ENCODE peak calls at places on chromosome 22, in five cellular contexts. Q is PC-3, U is GM23248, B is hepatocyte, D is GM23338. Z is an unnamed sample.

GRCh38 chr22:43441751-43442150 is 29.9 kb downstream of the MPPED1 start:
- DNase-seq in Q (no peak), U (no peak), B (no peak), D (no peak), Z (no peak)

GRCh38 chr22:21646608-21647590 is 4.8 kb downstream of the SDF2L1 start:
- DNase-seq in Q (peak), U (peak), B (peak), D (peak), Z (peak)

GRCh38 chr22:27260087-27260730 is 541.3 kb downstream of the MN1 start:
- DNase-seq in Q (no peak), U (no peak), B (no peak), D (peak), Z (no peak)

GRCh38 chr22:40922484-40923303 is 28.5 kb upstream of the RBX1 start:
- DNase-seq in Q (peak), U (peak), B (peak), D (peak), Z (peak)

GRCh38 chr22:17694193-17694592 is 55.6 kb downstream of the BCL2L13 start:
- DNase-seq in Q (no peak), U (no peak), B (no peak), D (no peak), Z (no peak)

GRCh38 chr22:45672564-45673481 is 1.2 kb downstream of the ATXN10 start:
- DNase-seq in Q (no peak), U (no peak), B (no peak), D (no peak), Z (peak)

GRCh38 chr22:48972979-48973693 is 854.5 kb downstream of the BRD1 start:
- DNase-seq in Q (no peak), U (no peak), B (no peak), D (no peak), Z (no peak)

GRCh38 chr22:35705141-35705540 is 12.5 kb upstream of the APOL5 start:
- DNase-seq in Q (peak), U (peak), B (no peak), D (no peak), Z (no peak)

GRCh38 chr22:49203863-49204598 is 623.6 kb downstream of the BRD1 start:
- DNase-seq in Q (no peak), U (no peak), B (no peak), D (no peak), Z (no peak)

GRCh38 chr22:34278121-34278520 is 357.8 kb upstream of the LARGE1 start:
- DNase-seq in Q (no peak), U (no peak), B (no peak), D (no peak), Z (no peak)

GRCh38 chr22:44661070-44661469 is 40.9 kb upstream of the PRR5 start:
- DNase-seq in Q (no peak), U (peak), B (peak), D (peak), Z (no peak)

GRCh38 chr22:44661659-44662569 is 40.1 kb upstream of the PRR5 start:
- DNase-seq in Q (no peak), U (no peak), B (no peak), D (no peak), Z (no peak)

GRCh38 chr22:44659140-44659539 is 42.9 kb upstream of the PRR5 start:
- DNase-seq in Q (no peak), U (peak), B (peak), D (no peak), Z (no peak)

GRCh38 chr22:44660051-44660830 is 41.8 kb upstream of the PRR5 start:
- DNase-seq in Q (no peak), U (no peak), B (no peak), D (no peak), Z (no peak)

DNA sequence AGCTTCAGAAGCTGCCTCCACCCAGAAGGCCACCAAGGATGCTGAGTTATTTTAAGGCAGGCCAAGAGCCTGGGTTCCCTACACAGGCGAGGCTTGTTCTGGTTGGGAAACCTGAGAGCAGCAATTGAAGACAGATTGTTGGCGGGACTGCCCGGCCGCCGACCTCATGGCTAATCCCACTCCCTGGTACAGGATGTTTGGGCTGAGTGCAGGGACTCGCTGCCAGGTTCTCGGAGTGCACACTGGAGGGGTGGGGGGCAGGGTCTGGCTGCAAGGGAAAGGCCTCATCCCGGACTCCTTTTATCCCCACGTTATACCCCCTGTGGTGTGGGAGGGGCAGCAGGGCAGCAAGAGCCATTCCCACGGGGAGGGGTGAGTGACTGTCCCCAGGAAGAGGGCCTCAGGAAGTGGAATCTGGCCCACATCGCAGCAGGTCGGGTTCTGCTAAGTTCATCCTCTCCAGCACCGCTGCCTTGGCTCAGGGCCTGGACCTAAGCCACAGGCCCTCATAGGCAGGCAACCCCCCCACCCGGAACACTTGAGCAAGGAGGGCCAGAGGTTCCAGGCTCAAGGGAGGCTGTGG is 43.5 kb upstream of the PRR5 start:
- DNase-seq in Q (no peak), U (peak), B (peak), D (no peak), Z (no peak)
- TF ChIP-seq EZH2phosphoT487 in Q (no peak), U (no peak), B (no peak), D (no peak), Z (no peak)

GRCh38 chr22:32206774-32207758 is 2.2 kb upstream of the RFPL2 start:
- DNase-seq in Q (peak), U (peak), B (peak), D (peak), Z (peak)
- TF ChIP-seq EZH2phosphoT487 in Q (no peak), U (no peak), B (no peak), D (no peak), Z (no peak)

GRCh38 chr22:20056696-20057386 is 23.2 kb upstream of the DGCR8 start:
- DNase-seq in Q (no peak), U (no peak), B (no peak), D (no peak), Z (no peak)
- TF ChIP-seq EZH2phosphoT487 in Q (no peak), U (no peak), B (no peak), D (no peak), Z (no peak)

DNA sequence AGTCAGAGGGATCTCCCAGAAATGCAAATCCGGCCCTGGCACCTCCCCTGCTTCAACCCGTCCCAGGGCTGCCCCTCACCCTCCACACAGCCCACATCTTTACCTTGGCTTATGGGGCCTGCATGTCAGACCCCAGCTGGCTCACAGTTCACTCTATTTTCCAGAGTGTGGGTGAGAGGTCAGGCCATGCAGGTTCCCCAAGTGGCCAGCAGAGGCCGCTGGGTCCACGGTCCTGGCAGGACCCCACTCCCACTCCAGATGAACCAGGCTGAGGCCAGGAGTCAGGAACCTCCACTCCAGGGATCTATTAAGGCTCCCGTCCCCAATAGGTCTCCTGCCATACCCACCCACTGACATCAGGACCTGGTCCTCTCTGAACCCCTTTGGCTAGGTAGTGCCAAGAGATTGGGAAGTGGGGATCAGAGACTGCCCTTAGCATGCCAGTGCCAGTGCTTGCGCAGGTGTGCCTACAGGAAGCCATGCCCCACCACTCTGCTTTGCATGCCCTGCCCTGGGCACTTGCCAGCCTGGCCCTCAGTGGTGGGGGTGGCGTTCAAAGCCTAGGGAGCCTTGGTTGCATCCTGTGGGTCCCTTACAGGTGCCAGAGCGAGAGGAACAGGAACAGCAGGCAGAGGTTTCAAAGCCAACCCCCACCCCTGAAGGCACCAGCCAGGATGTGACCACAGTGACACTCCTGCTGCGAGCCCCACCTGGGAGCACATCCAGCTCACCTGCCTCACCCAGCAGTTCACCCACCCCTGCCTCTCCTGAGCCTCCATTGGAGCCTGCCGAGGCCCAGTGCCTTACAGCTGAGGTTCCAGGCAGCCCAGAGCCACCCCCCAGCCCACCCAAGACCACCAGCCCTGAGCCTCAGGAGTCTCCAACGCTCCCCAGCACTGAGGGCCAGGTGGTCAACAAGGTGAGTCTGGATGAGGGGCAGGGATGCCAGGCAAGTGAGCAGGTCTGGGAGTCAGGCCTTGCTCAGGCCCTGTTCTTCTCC is 8.3 kb downstream of the SMTN start:
- DNase-seq in Q (no peak), U (peak), B (peak), D (peak), Z (peak)
- TF ChIP-seq EZH2phosphoT487 in Q (no peak), U (no peak), B (no peak), D (no peak), Z (no peak)

GRCh38 chr22:37059876-37060449 is 8.4 kb downstream of the KCTD17 start:
- DNase-seq in Q (no peak), U (no peak), B (no peak), D (no peak), Z (no peak)

GRCh38 chr22:37062657-37063381 is 11.3 kb downstream of the KCTD17 start:
- DNase-seq in Q (no peak), U (no peak), B (no peak), D (peak), Z (no peak)

GRCh38 chr22:37062366-37062655 is 10.8 kb downstream of the KCTD17 start:
- DNase-seq in Q (no peak), U (no peak), B (no peak), D (no peak), Z (no peak)

GRCh38 chr22:37061611-37062365 is 10.2 kb downstream of the KCTD17 start:
- DNase-seq in Q (no peak), U (no peak), B (no peak), D (no peak), Z (no peak)

DNA sequence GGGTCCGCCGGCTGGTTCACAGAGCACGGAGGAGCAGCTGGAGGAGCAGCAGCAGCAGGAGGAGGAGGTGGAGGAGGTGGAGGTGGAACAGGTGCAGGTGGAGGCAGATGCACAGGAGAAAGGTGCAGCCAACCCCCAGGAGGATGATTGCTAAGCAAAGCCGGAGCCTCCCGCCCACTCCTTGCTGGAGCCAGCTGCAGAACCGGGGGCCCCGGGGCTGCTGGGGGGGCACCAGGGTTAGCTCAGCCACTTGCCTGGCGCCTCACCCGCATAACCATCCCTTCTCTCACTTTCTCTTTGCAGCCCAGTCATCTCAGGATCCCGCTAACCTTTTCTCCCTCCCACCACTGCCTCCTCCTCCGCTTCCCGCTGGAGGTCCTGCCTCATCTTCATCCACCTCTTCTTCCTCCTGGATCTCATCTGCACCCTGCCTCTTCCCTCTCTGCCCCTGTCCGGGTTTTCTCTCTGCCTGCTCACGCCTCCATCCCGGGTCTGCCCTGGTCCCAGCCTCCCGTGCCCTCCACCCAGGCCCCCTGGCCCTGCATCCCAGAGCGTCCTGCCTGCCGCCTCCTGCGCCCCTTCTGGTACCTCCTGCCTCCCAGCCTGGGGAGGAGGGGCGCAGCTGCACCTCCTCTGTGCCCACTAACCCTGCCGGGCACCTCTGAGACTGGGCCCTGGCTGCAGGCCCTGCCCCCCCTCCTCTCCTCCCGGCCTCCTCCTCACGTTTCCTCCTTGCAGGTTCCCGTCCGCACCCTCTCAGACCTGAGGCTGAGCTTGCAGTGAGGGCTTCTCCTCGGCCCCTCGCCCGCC is 9.5 kb downstream of the KCTD17 start:
- DNase-seq in Q (no peak), U (no peak), B (no peak), D (no peak), Z (no peak)
- TF ChIP-seq EZH2phosphoT487 in Q (no peak), U (no peak), B (no peak), D (no peak), Z (no peak)

DNA sequence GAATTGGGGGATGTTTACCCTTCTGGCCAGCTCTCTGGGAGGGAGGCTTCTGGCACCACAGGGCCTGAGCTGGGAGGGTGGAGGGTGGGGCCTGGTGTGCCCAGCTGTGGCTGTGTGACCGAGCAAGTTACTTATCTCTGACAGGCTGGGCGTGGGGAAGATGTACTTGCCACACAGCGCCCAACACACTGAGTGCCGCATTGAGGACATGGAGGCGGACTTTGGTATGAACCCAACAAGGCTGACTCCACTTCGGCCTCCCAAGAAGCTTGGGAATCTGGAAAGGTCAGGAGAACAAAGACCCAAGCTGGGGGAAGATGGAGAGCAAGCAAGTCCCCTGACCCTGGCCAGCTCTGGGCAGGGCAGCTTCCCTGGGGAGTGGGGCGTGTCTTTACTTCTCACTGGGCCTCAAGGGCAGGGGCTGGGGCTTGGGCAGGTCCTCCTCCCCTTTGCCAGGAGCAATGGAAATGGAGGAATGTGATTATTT is 2.4 kb upstream of the MGAT3 start:
- DNase-seq in Q (no peak), U (no peak), B (no peak), D (no peak), Z (no peak)
- TF ChIP-seq EZH2phosphoT487 in Q (no peak), U (no peak), B (no peak), D (no peak), Z (no peak)

GRCh38 chr22:28819253-28820096 is 19.1 kb upstream of the XBP1 start:
- DNase-seq in Q (peak), U (no peak), B (peak), D (no peak), Z (peak)
- TF ChIP-seq EZH2phosphoT487 in Q (no peak), U (no peak), B (no peak), D (no peak), Z (no peak)

DNA sequence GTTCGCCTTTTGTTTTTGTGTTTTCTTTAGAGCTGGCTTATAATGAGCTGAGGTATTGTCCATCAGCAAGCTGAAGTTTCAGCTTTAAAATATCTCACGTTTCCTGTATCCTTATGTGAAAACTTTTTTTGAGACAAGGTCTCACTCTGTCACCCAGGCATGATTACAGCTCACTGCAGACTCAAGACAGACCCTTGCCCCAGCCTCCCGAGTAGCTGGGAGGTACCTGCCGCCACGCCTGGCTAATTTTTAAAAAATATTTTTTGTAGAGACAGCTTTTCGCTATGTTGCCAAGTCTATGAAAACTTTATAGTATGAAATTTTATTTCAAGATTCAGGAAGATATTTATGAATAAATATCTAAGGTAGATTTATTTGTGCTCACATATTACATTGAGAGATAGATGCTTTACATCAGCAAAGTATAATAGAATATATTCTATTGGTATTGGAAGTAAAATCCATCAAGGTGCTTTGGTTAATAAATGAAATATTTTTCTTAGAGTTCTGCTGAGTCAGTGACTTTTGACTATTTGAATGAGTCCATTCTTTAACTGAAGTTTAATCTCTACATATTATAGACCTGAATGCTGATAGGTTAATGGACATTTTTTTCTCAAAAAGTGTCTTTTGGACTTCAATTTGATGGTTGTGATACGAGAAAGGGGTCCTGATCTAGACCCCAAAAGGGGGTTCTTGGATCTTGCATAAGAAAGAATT is 10.2 kb downstream of the KREMEN1 start:
- DNase-seq in Q (no peak), U (no peak), B (no peak), D (no peak), Z (no peak)
- TF ChIP-seq EZH2phosphoT487 in Q (no peak), U (no peak), B (no peak), D (no peak), Z (no peak)

DNA sequence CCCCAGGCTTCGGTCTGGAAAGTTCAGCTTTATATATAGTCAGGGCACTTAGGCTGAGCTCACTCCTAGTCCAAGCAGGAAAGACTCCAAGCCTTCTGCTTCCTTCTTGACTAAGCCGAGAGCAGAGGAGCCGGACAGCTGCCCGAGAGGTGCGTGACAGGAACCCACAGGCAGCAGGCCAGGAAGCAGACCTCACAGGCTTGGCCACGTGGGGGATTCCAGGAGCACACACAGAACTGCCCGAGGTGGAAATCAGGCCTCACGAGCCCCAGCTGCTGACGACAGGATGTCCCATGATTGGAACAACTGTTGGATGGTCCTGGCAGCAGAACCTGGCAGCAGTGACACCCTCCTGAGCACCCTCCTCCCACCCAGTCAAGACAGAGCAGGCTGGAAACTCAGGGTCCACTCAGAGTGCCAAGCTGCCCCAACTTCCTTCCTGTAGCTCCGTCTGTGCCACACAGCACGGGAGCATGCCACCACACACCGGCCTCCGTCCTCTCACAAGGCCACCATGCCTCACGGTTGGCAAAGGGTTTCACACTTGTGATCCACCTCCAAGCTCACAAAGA is 5.4 kb downstream of the PLA2G6 start:
- DNase-seq in Q (no peak), U (peak), B (peak), D (no peak), Z (no peak)
- TF ChIP-seq EZH2phosphoT487 in Q (no peak), U (no peak), B (no peak), D (no peak), Z (no peak)

GRCh38 chr22:31210830-31211503 is 1.1 kb upstream of the LIMK2 start:
- DNase-seq in Q (no peak), U (no peak), B (no peak), D (no peak), Z (peak)

GRCh38 chr22:31212783-31213626 is 907 bp downstream of the LIMK2 start:
- DNase-seq in Q (no peak), U (peak), B (no peak), D (peak), Z (no peak)

GRCh38 chr22:31211504-31211861 is 615 bp upstream of the LIMK2 start:
- DNase-seq in Q (no peak), U (no peak), B (no peak), D (no peak), Z (no peak)

GRCh38 chr22:31211862-31212730 is at the start of gene LIMK2:
- DNase-seq in Q (peak), U (peak), B (peak), D (peak), Z (peak)

GRCh38 chr22:31206896-31207687 is 5.0 kb upstream of the LIMK2 start:
- DNase-seq in Q (peak), U (no peak), B (no peak), D (no peak), Z (no peak)
- TF ChIP-seq EZH2phosphoT487 in Q (no peak), U (no peak), B (no peak), D (no peak), Z (no peak)

Z was measured in MM.1S.